ENCODE peak calls at places on chromosome 1, in four cellular contexts. R, D, M and S are unnamed samples.
A peak's percentile ranks its signal among the peaks of the same experiment; 100 is the strongest.

GRCh38 chr1:7393141-7393540 is 378.0 kb upstream of the VAMP3 start:
- DNase-seq in R (no peak), D (no peak), M (no peak), S (no peak)

GRCh38 chr1:92441316-92442311 is 45.1 kb downstream of the GFI1 start:
- DNase-seq in R (no peak), D (peak; percentile 76), M (peak; percentile 85), S (peak; percentile 79)

GRCh38 chr1:94321662-94322061 is 84.3 kb upstream of the ARHGAP29 start:
- DNase-seq in R (no peak), D (no peak), M (no peak), S (no peak)

GRCh38 chr1:2382621-2383361 is 8.6 kb downstream of the MORN1 start:
- DNase-seq in R (no peak), D (peak; percentile 57), M (peak; percentile 44), S (peak; percentile 67)

GRCh38 chr1:9900142-9901043 is 9.7 kb downstream of the CTNNBIP1 start:
- DNase-seq in R (peak; percentile 86), D (peak; percentile 83), M (peak; percentile 76), S (peak; percentile 73)

GRCh38 chr1:9180077-9180819 is 51.3 kb upstream of the GPR157 start:
- DNase-seq in R (no peak), D (no peak), M (no peak), S (no peak)

GRCh38 chr1:3573499-3573898 is 37.8 kb downstream of the MEGF6 start:
- DNase-seq in R (no peak), D (no peak), M (no peak), S (no peak)

GRCh38 chr1:79976287-79976686 is 969.8 kb upstream of the ADGRL4 start:
- DNase-seq in R (no peak), D (no peak), M (no peak), S (no peak)

GRCh38 chr1:233815865-233816264 is 88.6 kb upstream of the SLC35F3 start:
- DNase-seq in R (no peak), D (no peak), M (no peak), S (no peak)